ENCODE peak calls at places on chromosomes 5 and 9, in six cellular contexts. M is activated CD8-positive, alpha-beta memory T cell treated with anti-CD3 and anti-CD28 coated beads for 1 hour; F is NCI-H2081; U is kidney tubule cell; Y is astrocyte of the cerebellum; A is SHP77. V is an unnamed sample.

GRCh38 chr5:132050661-132051371 is 9.6 kb upstream of the IL3 start:
- DNase-seq in M (no peak), F (no peak), U (no peak), Y (no peak), A (no peak), V (no peak)

GRCh38 chr5:178279723-178280438 is 47.3 kb upstream of the PHYKPL start:
- DNase-seq in M (peak), F (peak), U (peak), Y (peak), A (peak), V (peak)

GRCh38 chr5:76590027-76590426 is 33.2 kb downstream of the F2RL2 start:
- DNase-seq in M (no peak), F (no peak), U (peak), Y (no peak), A (no peak), V (no peak)

GRCh38 chr9:1938675-1939170 is 76.4 kb upstream of the SMARCA2 start:
- DNase-seq in M (no peak), F (no peak), U (no peak), Y (no peak), A (no peak), V (no peak)

GRCh38 chr9:111860443-111860842 is 36.2 kb upstream of the UGCG start:
- DNase-seq in M (no peak), F (no peak), U (no peak), Y (no peak), A (no peak), V (no peak)

GRCh38 chr9:14155237-14155636 is 158.7 kb downstream of the NFIB start:
- DNase-seq in M (no peak), F (no peak), U (no peak), Y (no peak), A (no peak), V (no peak)

GRCh38 chr9:68997676-68998075 is 16.2 kb downstream of the PRKACG start:
- DNase-seq in M (no peak), F (no peak), U (no peak), Y (no peak), A (no peak), V (no peak)

GRCh38 chr5:131950706-131951105 is 5.2 kb upstream of the MEIKIN start:
- DNase-seq in M (no peak), F (no peak), U (no peak), Y (no peak), A (no peak), V (no peak)

GRCh38 chr9:92147030-92147853 is 32.0 kb upstream of the SPTLC1 start:
- DNase-seq in M (no peak), F (peak), U (peak), Y (peak), A (peak), V (peak)

GRCh38 chr9:123074627-123075026 is 41.2 kb downstream of the GPR21 start:
- DNase-seq in M (no peak), F (no peak), U (no peak), Y (no peak), A (no peak), V (no peak)

GRCh38 chr5:110333384-110333783 is 393.1 kb downstream of the TMEM232 start:
- DNase-seq in M (no peak), F (no peak), U (peak), Y (no peak), A (peak), V (no peak)

GRCh38 chr9:98570663-98571440 is 137.9 kb downstream of the GABBR2 start:
- DNase-seq in M (no peak), F (no peak), U (no peak), Y (no peak), A (peak), V (no peak)

GRCh38 chr9:35538361-35539234 is 48.7 kb downstream of the RUSC2 start:
- DNase-seq in M (no peak), F (no peak), U (peak), Y (no peak), A (no peak), V (peak)

GRCh38 chr5:125046838-125047237 is 300.4 kb upstream of the ZNF608 start:
- DNase-seq in M (no peak), F (no peak), U (no peak), Y (no peak), A (no peak), V (no peak)

GRCh38 chr9:100459963-100460362 is 13.0 kb upstream of the TMEFF1 start:
- DNase-seq in M (no peak), F (no peak), U (no peak), Y (no peak), A (no peak), V (no peak)

GRCh38 chr9:4058931-4059330 is 240.9 kb downstream of the GLIS3 start:
- DNase-seq in M (no peak), F (no peak), U (no peak), Y (no peak), A (no peak), V (no peak)

GRCh38 chr5:1435369-1435768 is 9.9 kb downstream of the SLC6A3 start:
- DNase-seq in M (no peak), F (no peak), U (no peak), Y (no peak), A (no peak), V (no peak)

GRCh38 chr5:84383816-84384603 is 670 bp downstream of the EDIL3 start:
- DNase-seq in M (no peak), F (no peak), U (peak), Y (no peak), A (peak), V (no peak)

GRCh38 chr5:177140312-177140711 is 6.7 kb downstream of the NSD1 start:
- DNase-seq in M (no peak), F (no peak), U (no peak), Y (no peak), A (no peak), V (no peak)

GRCh38 chr5:109868737-109869136 is 179.0 kb downstream of the MAN2A1 start:
- DNase-seq in M (no peak), F (no peak), U (no peak), Y (no peak), A (no peak), V (no peak)

GRCh38 chr9:16191691-16192402 is 639.0 kb downstream of the CCDC171 start:
- DNase-seq in M (no peak), F (peak), U (peak), Y (peak), A (peak), V (peak)

GRCh38 chr5:95620030-95620869 is at the start of gene GPR150:
- DNase-seq in M (no peak), F (peak), U (peak), Y (no peak), A (peak), V (peak)

GRCh38 chr5:1009359-1010180 is 968 bp downstream of the NKD2 start:
- DNase-seq in M (no peak), F (no peak), U (no peak), Y (no peak), A (no peak), V (no peak)

GRCh38 chr9:134364391-134365114 is 38.3 kb downstream of the RXRA start:
- DNase-seq in M (no peak), F (no peak), U (no peak), Y (no peak), A (no peak), V (no peak)

GRCh38 chr5:16675747-16676255 is 59.0 kb upstream of the RETREG1 start:
- DNase-seq in M (no peak), F (no peak), U (no peak), Y (no peak), A (no peak), V (no peak)

GRCh38 chr5:134586866-134587524 is 45.6 kb downstream of the SAR1B start:
- DNase-seq in M (peak), F (peak), U (peak), Y (peak), A (peak), V (peak)

GRCh38 chr9:91546574-91546973 is 122.9 kb upstream of the NFIL3 start:
- DNase-seq in M (no peak), F (no peak), U (peak), Y (no peak), A (no peak), V (no peak)

GRCh38 chr9:16656432-16657169 is 213.9 kb downstream of the BNC2 start:
- DNase-seq in M (no peak), F (no peak), U (no peak), Y (no peak), A (no peak), V (no peak)

GRCh38 chr5:119017999-119018398 is 29.7 kb upstream of the DTWD2 start:
- DNase-seq in M (no peak), F (no peak), U (no peak), Y (no peak), A (no peak), V (no peak)

GRCh38 chr9:120876842-120877240 is at the start of gene PHF19:
- DNase-seq in M (no peak), F (no peak), U (peak), Y (no peak), A (no peak), V (no peak)

GRCh38 chr9:123924727-123925126 is 5.2 kb downstream of the DENND1A start:
- DNase-seq in M (no peak), F (no peak), U (no peak), Y (no peak), A (no peak), V (peak)

GRCh38 chr5:15819617-15820016 is 319.6 kb downstream of the FBXL7 start:
- DNase-seq in M (no peak), F (no peak), U (no peak), Y (no peak), A (no peak), V (no peak)

GRCh38 chr5:116009806-116010205 is 22.5 kb upstream of the ARL14EPL start:
- DNase-seq in M (no peak), F (no peak), U (no peak), Y (no peak), A (no peak), V (no peak)

GRCh38 chr9:126670270-126670669 is 56.5 kb downstream of the LMX1B start:
- DNase-seq in M (no peak), F (no peak), U (no peak), Y (no peak), A (no peak), V (no peak)

GRCh38 chr9:35397216-35397698 is 92.7 kb upstream of the RUSC2 start:
- DNase-seq in M (no peak), F (no peak), U (no peak), Y (no peak), A (no peak), V (no peak)

GRCh38 chr9:33024126-33024965 is 727 bp upstream of the DNAJA1 start:
- DNase-seq in M (no peak), F (peak), U (peak), Y (no peak), A (no peak), V (no peak)